ENCODE peak calls at places on chromosomes 4 and X, in six cellular contexts. X is H54, K is endothelial cell, T is fibroblast of pulmonary artery, V is myocyte, W is stomach. S is an unnamed sample.

GRCh38 chr4:78545275-78546246 is 6.0 kb upstream of the ANXA3 start:
- DNase-seq in X (no peak), K (no peak), T (peak; percentile 57), V (peak; percentile 38), W (no peak), S (no peak)

GRCh38 chr4:185134176-185134869 is 8.7 kb upstream of the SLC25A4 start:
- DNase-seq in T (peak; percentile 74), V (peak; percentile 64), K (no peak), X (peak; percentile 49), W (no peak), S (no peak)

GRCh38 chr4:48247142-48247877 is 22.3 kb downstream of the TEC start:
- DNase-seq in V (peak; percentile 31), T (peak; percentile 62), K (no peak), W (no peak), X (no peak), S (no peak)

GRCh38 chr4:169179609-169180526 is 90.9 kb downstream of the SH3RF1 start:
- DNase-seq in V (peak; percentile 45), K (no peak), X (no peak), T (no peak), W (no peak), S (no peak)

GRCh38 chr4:85005865-85006377 is 39.4 kb upstream of the WDFY3 start:
- DNase-seq in W (no peak), V (peak; percentile 81), K (no peak), T (peak; percentile 91), X (peak; percentile 19), S (peak; percentile 50)

GRCh38 chrX:37755073-37755472 is 24.8 kb upstream of the CYBB start:
- DNase-seq in W (no peak), V (no peak), T (no peak), K (no peak), X (no peak), S (no peak)

GRCh38 chr4:146132445-146132844 is 43.1 kb upstream of the LSM6 start:
- DNase-seq in T (no peak), K (no peak), W (no peak), V (no peak), X (no peak), S (no peak)

GRCh38 chr4:244471-244870 is 60.8 kb downstream of the ZNF732 start:
- DNase-seq in W (peak; percentile 56), V (no peak), X (no peak), K (no peak), T (peak; percentile 32), S (peak; percentile 36)

GRCh38 chr4:48081196-48081595 is 52.9 kb downstream of the TXK start:
- DNase-seq in V (no peak), K (no peak), W (no peak), X (no peak), T (peak; percentile 28), S (no peak)

GRCh38 chr4:151324449-151325319 is 721 bp downstream of the SH3D19 start:
- DNase-seq in T (peak; percentile 30), K (peak; percentile 38), X (peak; percentile 32), W (peak; percentile 48), V (peak; percentile 63), S (no peak)

GRCh38 chr4:7103599-7104365 is 35.9 kb upstream of the GRPEL1 start:
- DNase-seq in X (no peak), W (peak; percentile 89), V (no peak), K (no peak), T (no peak), S (no peak)

GRCh38 chrX:43961699-43962098 is 11.5 kb downstream of the NDP start:
- DNase-seq in X (no peak), K (no peak), T (no peak), V (no peak), W (no peak), S (no peak)

GRCh38 chr4:126740687-126741086 is 892.1 kb upstream of the INTU start:
- DNase-seq in T (no peak), V (no peak), X (no peak), W (no peak), K (no peak), S (no peak)

GRCh38 chrX:16444353-16444752 is 205.6 kb upstream of the S100G start:
- DNase-seq in W (no peak), X (no peak), K (no peak), T (peak; percentile 11), V (peak; percentile 16), S (peak; percentile 32)

GRCh38 chr4:107318078-107318477 is 282.0 kb upstream of the DKK2 start:
- DNase-seq in T (no peak), K (no peak), V (no peak), X (no peak), W (no peak), S (no peak)

GRCh38 chrX:52262195-52262546 is 77.5 kb downstream of the MAGED4 start:
- DNase-seq in T (peak; percentile 1), K (no peak), V (no peak), W (no peak), X (no peak), S (no peak)

GRCh38 chr4:54547299-54548097 is 110.3 kb upstream of the KIT start:
- DNase-seq in T (no peak), V (no peak), K (no peak), X (no peak), W (peak; percentile 45), S (no peak)

GRCh38 chr4:148445071-148445902 is 3.1 kb upstream of the NR3C2 start:
- DNase-seq in V (peak; percentile 48), W (peak; percentile 66), T (no peak), K (peak; percentile 42), X (peak; percentile 43), S (no peak)

GRCh38 chr4:186029731-186030421 is 39.1 kb upstream of the TLR3 start:
- DNase-seq in X (no peak), W (peak; percentile 78), K (no peak), T (peak; percentile 90), V (peak; percentile 63), S (no peak)

GRCh38 chr4:138540056-138540800 is 298.1 kb upstream of the SLC7A11 start:
- DNase-seq in X (no peak), V (no peak), W (no peak), K (no peak), T (no peak), S (no peak)

GRCh38 chr4:127309360-127310095 is 323.2 kb upstream of the INTU start:
- DNase-seq in T (no peak), K (no peak), W (no peak), V (peak; percentile 53), X (no peak), S (no peak)

GRCh38 chr4:40211224-40212185 is 14.7 kb downstream of the RHOH start:
- DNase-seq in V (peak; percentile 38), W (no peak), X (no peak), K (no peak), T (no peak), S (no peak)

GRCh38 chr4:145939856-145940255 is 1.2 kb upstream of the ZNF827 start:
- DNase-seq in V (no peak), X (no peak), W (no peak), K (no peak), T (peak; percentile 45), S (no peak)

GRCh38 chr4:36274158-36274557 is 7.3 kb upstream of the DTHD1 start:
- DNase-seq in T (no peak), V (no peak), W (no peak), K (no peak), X (no peak), S (no peak)

GRCh38 chr4:54382623-54383022 is 153.5 kb downstream of the PDGFRA start:
- DNase-seq in V (no peak), W (no peak), K (no peak), X (no peak), T (no peak), S (no peak)

GRCh38 chrX:850471-850916 is 219.9 kb downstream of the SHOX start:
- DNase-seq in K (no peak), T (no peak), W (no peak), X (no peak), V (no peak), S (no peak)

GRCh38 chr4:11635336-11635735 is 206.6 kb upstream of the HS3ST1 start:
- DNase-seq in K (no peak), T (peak; percentile 81), X (peak; percentile 5), W (no peak), V (peak; percentile 36), S (peak; percentile 27)

GRCh38 chrX:18702362-18703195 is 4.9 kb upstream of the PPEF1 start:
- DNase-seq in V (peak; percentile 20), T (peak; percentile 84), W (no peak), K (no peak), X (no peak), S (peak; percentile 0)

GRCh38 chr4:73446336-73446938 is 10.4 kb downstream of the AFP start:
- DNase-seq in V (peak; percentile 38), K (peak; percentile 15), T (peak; percentile 63), W (no peak), X (no peak), S (no peak)

GRCh38 chr4:100778431-100778830 is 260.6 kb upstream of the EMCN start:
- DNase-seq in T (no peak), X (no peak), V (no peak), W (peak; percentile 52), K (no peak), S (no peak)

GRCh38 chr4:105828074-105828473 is 67.2 kb upstream of the NPNT start:
- DNase-seq in T (no peak), X (no peak), V (no peak), W (no peak), K (no peak), S (no peak)

GRCh38 chrX:150329888-150330287 is 33.2 kb upstream of the MAMLD1 start:
- DNase-seq in K (no peak), V (peak; percentile 46), X (no peak), W (no peak), T (no peak), S (no peak)

GRCh38 chrX:27765718-27766117 is 42.1 kb upstream of the MAGEB10 start:
- DNase-seq in X (no peak), W (no peak), V (no peak), T (no peak), K (no peak), S (no peak)

GRCh38 chrX:153970398-153971123 is 1.1 kb downstream of the HCFC1 start:
- DNase-seq in T (peak; percentile 74), X (no peak), K (no peak), V (peak; percentile 69), W (no peak), S (no peak)

GRCh38 chrX:119694601-119695534 is 1.9 kb upstream of the SEPTIN6 start:
- DNase-seq in T (no peak), V (no peak), X (no peak), W (no peak), K (no peak), S (no peak)

GRCh38 chr4:87093443-87094123 is 126.8 kb downstream of the KLHL8 start:
- DNase-seq in K (peak; percentile 43), T (peak; percentile 67), X (no peak), W (no peak), V (peak; percentile 68), S (peak; percentile 0)

S was measured in T1000.